ENCODE peak calls at places on chromosomes 1 and 21, in five cellular contexts. One of them, this sample, is unnamed.

GRCh38 chr1:93394514-93394913 is 48.8 kb downstream of the DR1 start:
- DNase-seq in fibroblast of lung: no peak
- DNase-seq in HTR-8/SVneo: no peak
- DNase-seq in heart right ventricle: no peak
- DNase-seq in NCI-H2081: no peak
- DNase-seq in this sample: no peak

GRCh38 chr1:228160201-228160761 is 5.3 kb upstream of the IBA57 start:
- DNase-seq in heart right ventricle: no peak
- DNase-seq in NCI-H2081: no peak
- DNase-seq in HTR-8/SVneo: no peak
- DNase-seq in fibroblast of lung: no peak
- DNase-seq in this sample: peak

GRCh38 chr1:234605983-234606730 is 3.8 kb downstream of the IRF2BP2 start:
- DNase-seq in heart right ventricle: peak
- DNase-seq in NCI-H2081: peak
- DNase-seq in HTR-8/SVneo: no peak
- DNase-seq in fibroblast of lung: peak
- DNase-seq in this sample: peak

GRCh38 chr1:106960412-106960811 is 96.1 kb upstream of the PRMT6 start:
- DNase-seq in NCI-H2081: no peak
- DNase-seq in HTR-8/SVneo: no peak
- DNase-seq in heart right ventricle: no peak
- DNase-seq in fibroblast of lung: no peak
- DNase-seq in this sample: no peak

GRCh38 chr1:206935491-206936067 is 10.7 kb downstream of the PIGR start:
- DNase-seq in HTR-8/SVneo: no peak
- DNase-seq in heart right ventricle: no peak
- DNase-seq in fibroblast of lung: no peak
- DNase-seq in NCI-H2081: no peak
- DNase-seq in this sample: peak

GRCh38 chr1:241934181-241934815 is 23.3 kb upstream of the BECN2 start:
- DNase-seq in NCI-H2081: no peak
- DNase-seq in HTR-8/SVneo: no peak
- DNase-seq in heart right ventricle: no peak
- DNase-seq in fibroblast of lung: peak
- DNase-seq in this sample: no peak

GRCh38 chr1:78722521-78722920 is 72.9 kb downstream of the IFI44 start:
- DNase-seq in HTR-8/SVneo: no peak
- DNase-seq in fibroblast of lung: peak
- DNase-seq in heart right ventricle: no peak
- DNase-seq in NCI-H2081: no peak
- DNase-seq in this sample: no peak

GRCh38 chr1:177820213-177820612 is 149.6 kb downstream of the SEC16B start:
- DNase-seq in HTR-8/SVneo: no peak
- DNase-seq in fibroblast of lung: no peak
- DNase-seq in NCI-H2081: no peak
- DNase-seq in heart right ventricle: no peak
- DNase-seq in this sample: no peak

GRCh38 chr1:6471969-6472368 is 6.0 kb upstream of the TNFRSF25 start:
- DNase-seq in NCI-H2081: no peak
- DNase-seq in HTR-8/SVneo: no peak
- DNase-seq in heart right ventricle: no peak
- DNase-seq in fibroblast of lung: no peak
- DNase-seq in this sample: no peak

GRCh38 chr21:37915941-37916794 is at the start of gene KCNJ6:
- DNase-seq in NCI-H2081: peak
- DNase-seq in heart right ventricle: no peak
- DNase-seq in fibroblast of lung: peak
- DNase-seq in HTR-8/SVneo: peak
- DNase-seq in this sample: peak

GRCh38 chr1:230572121-230573083 is 69.9 kb upstream of the COG2 start:
- DNase-seq in HTR-8/SVneo: no peak
- DNase-seq in NCI-H2081: no peak
- DNase-seq in heart right ventricle: no peak
- DNase-seq in fibroblast of lung: no peak
- DNase-seq in this sample: no peak

GRCh38 chr21:29185172-29185571 is 54.7 kb downstream of the MAP3K7CL start:
- DNase-seq in NCI-H2081: no peak
- DNase-seq in fibroblast of lung: no peak
- DNase-seq in heart right ventricle: no peak
- DNase-seq in HTR-8/SVneo: no peak
- DNase-seq in this sample: no peak

GRCh38 chr1:14815175-14815882 is 216.8 kb downstream of the KAZN start:
- DNase-seq in fibroblast of lung: peak
- DNase-seq in NCI-H2081: no peak
- DNase-seq in HTR-8/SVneo: no peak
- DNase-seq in heart right ventricle: no peak
- DNase-seq in this sample: no peak

GRCh38 chr1:112251766-112252506 is 144.1 kb upstream of the CTTNBP2NL start:
- DNase-seq in heart right ventricle: no peak
- DNase-seq in fibroblast of lung: peak
- DNase-seq in NCI-H2081: no peak
- DNase-seq in HTR-8/SVneo: peak
- DNase-seq in this sample: no peak

GRCh38 chr1:9087411-9087810 is 18.0 kb upstream of the SLC2A5 start:
- DNase-seq in NCI-H2081: no peak
- DNase-seq in heart right ventricle: no peak
- DNase-seq in fibroblast of lung: no peak
- DNase-seq in HTR-8/SVneo: no peak
- DNase-seq in this sample: no peak

GRCh38 chr21:37675202-37675801 is 241.0 kb downstream of the KCNJ6 start:
- DNase-seq in fibroblast of lung: peak
- DNase-seq in heart right ventricle: peak
- DNase-seq in NCI-H2081: peak
- DNase-seq in HTR-8/SVneo: peak
- DNase-seq in this sample: peak

GRCh38 chr1:180236698-180237509 is 6.8 kb downstream of the LHX4 start:
- DNase-seq in HTR-8/SVneo: no peak
- DNase-seq in heart right ventricle: no peak
- DNase-seq in NCI-H2081: no peak
- DNase-seq in fibroblast of lung: no peak
- DNase-seq in this sample: no peak

GRCh38 chr1:51897699-51898031 is 19.1 kb upstream of the NRDC start:
- DNase-seq in NCI-H2081: no peak
- DNase-seq in HTR-8/SVneo: no peak
- DNase-seq in fibroblast of lung: peak
- DNase-seq in heart right ventricle: no peak
- DNase-seq in this sample: no peak

GRCh38 chr1:228837817-228838716 is 102.8 kb downstream of the RHOU start:
- DNase-seq in heart right ventricle: peak
- DNase-seq in fibroblast of lung: peak
- DNase-seq in NCI-H2081: no peak
- DNase-seq in HTR-8/SVneo: peak
- DNase-seq in this sample: no peak

GRCh38 chr1:160374701-160375443 is 8.0 kb downstream of the NHLH1 start:
- DNase-seq in NCI-H2081: no peak
- DNase-seq in HTR-8/SVneo: no peak
- DNase-seq in fibroblast of lung: no peak
- DNase-seq in heart right ventricle: no peak
- DNase-seq in this sample: peak

GRCh38 chr1:66237722-66238479 is 296.1 kb upstream of the SGIP1 start:
- DNase-seq in fibroblast of lung: no peak
- DNase-seq in HTR-8/SVneo: no peak
- DNase-seq in heart right ventricle: no peak
- DNase-seq in NCI-H2081: no peak
- DNase-seq in this sample: no peak

GRCh38 chr1:88935522-88936222 is 44.3 kb upstream of the GTF2B start:
- DNase-seq in HTR-8/SVneo: peak
- DNase-seq in fibroblast of lung: peak
- DNase-seq in NCI-H2081: peak
- DNase-seq in heart right ventricle: no peak
- DNase-seq in this sample: no peak

GRCh38 chr1:200512191-200512590 is 102.4 kb upstream of the ZNF281 start:
- DNase-seq in heart right ventricle: no peak
- DNase-seq in NCI-H2081: no peak
- DNase-seq in fibroblast of lung: peak
- DNase-seq in HTR-8/SVneo: peak
- DNase-seq in this sample: no peak

GRCh38 chr1:156571959-156572662 is at the start of gene IQGAP3:
- DNase-seq in fibroblast of lung: peak
- DNase-seq in NCI-H2081: peak
- DNase-seq in heart right ventricle: peak
- DNase-seq in HTR-8/SVneo: peak
- DNase-seq in this sample: peak

GRCh38 chr1:180892675-180893074 is 20.0 kb upstream of the KIAA1614 start:
- DNase-seq in NCI-H2081: no peak
- DNase-seq in fibroblast of lung: no peak
- DNase-seq in HTR-8/SVneo: no peak
- DNase-seq in heart right ventricle: no peak
- DNase-seq in this sample: no peak